ENCODE peak calls at places on chromosome 21, in six cellular contexts. B is SK-N-SH, G is K562, W is HepG2, U is H1, L is GM12878. J is an unnamed sample.
A peak's percentile ranks its signal among the peaks of the same experiment; 100 is the strongest.

GRCh38 chr21:19993186-19993711 is 1005.0 kb upstream of the NCAM2 start:
- DNase-seq in B (no peak), G (no peak), W (no peak), U (no peak), L (no peak), J (no peak)

GRCh38 chr21:39852021-39852721 is 15.1 kb upstream of the PCP4 start:
- DNase-seq in B (no peak), G (no peak), W (no peak), U (no peak), L (no peak), J (no peak)

GRCh38 chr21:17793271-17793670 is 25.9 kb downstream of the C21orf91 start:
- DNase-seq in B (no peak), G (no peak), W (no peak), U (no peak), L (no peak), J (no peak)

GRCh38 chr21:26836546-26836945 is 8.7 kb downstream of the ADAMTS1 start:
- DNase-seq in B (no peak), G (no peak), W (no peak), U (no peak), L (no peak), J (no peak)

GRCh38 chr21:31446206-31446900 is 102.3 kb upstream of the TIAM1 start:
- DNase-seq in B (no peak), G (no peak), W (no peak), U (no peak), L (no peak), J (no peak)

GRCh38 chr21:22468893-22469292 is 1470.7 kb downstream of the NCAM2 start:
- DNase-seq in B (no peak), G (no peak), W (no peak), U (no peak), L (no peak), J (no peak)

GRCh38 chr21:25837545-25838263 is 102.9 kb downstream of the GABPA start:
- DNase-seq in B (no peak), G (no peak), W (no peak), U (no peak), L (no peak), J (no peak)

GRCh38 chr21:17476006-17476405 is 36.8 kb upstream of the CXADR start:
- DNase-seq in B (no peak), G (no peak), W (peak; percentile 63), U (no peak), L (no peak), J (no peak)

GRCh38 chr21:17451364-17451869 is 61.4 kb upstream of the CXADR start:
- DNase-seq in B (no peak), G (no peak), W (peak; percentile 28), U (no peak), L (no peak), J (peak; percentile 1)

GRCh38 chr21:30268608-30269197 is 14.0 kb downstream of the KRTAP24-1 start:
- DNase-seq in B (peak; percentile 5), G (peak; percentile 26), W (no peak), U (peak; percentile 48), L (no peak), J (no peak)

GRCh38 chr21:18369115-18369514 is 34.5 kb downstream of the TMPRSS15 start:
- DNase-seq in B (peak; percentile 15), G (no peak), W (peak; percentile 2), U (no peak), L (no peak), J (no peak)

GRCh38 chr21:18478513-18478912 is 74.9 kb upstream of the TMPRSS15 start:
- DNase-seq in B (no peak), G (no peak), W (no peak), U (no peak), L (no peak), J (no peak)

GRCh38 chr21:26719750-26720149 is 125.5 kb downstream of the ADAMTS1 start:
- DNase-seq in B (no peak), G (no peak), W (no peak), U (no peak), L (no peak), J (no peak)

GRCh38 chr21:40143822-40144525 is 276.7 kb downstream of the PCP4 start:
- DNase-seq in B (peak; percentile 69), G (peak; percentile 56), W (peak; percentile 10), U (peak; percentile 84), L (no peak), J (peak; percentile 1)

GRCh38 chr21:34704119-34704518 is 35.3 kb downstream of the CLIC6 start:
- DNase-seq in B (peak; percentile 76), G (no peak), W (no peak), U (no peak), L (no peak), J (no peak)

GRCh38 chr21:34703566-34703965 is 34.8 kb downstream of the CLIC6 start:
- DNase-seq in B (peak; percentile 30), G (no peak), W (no peak), U (no peak), L (no peak), J (no peak)

GRCh38 chr21:34700605-34701004 is 31.8 kb downstream of the CLIC6 start:
- DNase-seq in B (no peak), G (no peak), W (no peak), U (no peak), L (no peak), J (no peak)

GRCh38 chr21:34702341-34702807 is 33.6 kb downstream of the CLIC6 start:
- DNase-seq in B (no peak), G (no peak), W (no peak), U (no peak), L (no peak), J (no peak)

GRCh38 chr21:34701726-34702125 is 32.9 kb downstream of the CLIC6 start:
- DNase-seq in B (no peak), G (no peak), W (no peak), U (no peak), L (no peak), J (no peak)
- TF ChIP-seq GABPA in B (no peak), G (no peak), W (no peak), U (no peak), L (no peak), J (no peak)

DNA sequence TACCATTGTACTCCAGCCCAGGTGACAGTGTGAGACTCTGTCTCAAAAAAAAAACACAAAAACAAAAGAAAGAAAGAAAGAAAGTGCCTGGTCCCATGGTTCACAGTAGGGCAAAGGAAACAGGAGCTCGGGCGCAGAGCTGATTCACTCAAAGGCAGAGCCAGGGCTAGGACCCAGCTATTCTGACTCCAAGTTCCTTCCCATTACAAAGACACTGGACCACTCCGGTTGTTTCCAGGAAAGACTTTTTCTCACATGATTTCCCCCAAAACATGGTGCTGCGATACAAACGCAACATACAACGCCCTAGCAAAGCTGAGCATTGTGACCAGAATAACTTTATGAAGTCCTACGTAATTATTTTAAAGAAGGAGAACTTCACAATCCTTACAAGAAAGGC is 10.7 kb downstream of the ABCG1 start:
- DNase-seq in B (no peak), G (no peak), W (no peak), U (no peak), L (no peak), J (no peak)
- TF ChIP-seq POLR2AphosphoS5 in B (no peak), G (no peak), W (no peak), U (no peak), L (no peak), J (no peak)

DNA sequence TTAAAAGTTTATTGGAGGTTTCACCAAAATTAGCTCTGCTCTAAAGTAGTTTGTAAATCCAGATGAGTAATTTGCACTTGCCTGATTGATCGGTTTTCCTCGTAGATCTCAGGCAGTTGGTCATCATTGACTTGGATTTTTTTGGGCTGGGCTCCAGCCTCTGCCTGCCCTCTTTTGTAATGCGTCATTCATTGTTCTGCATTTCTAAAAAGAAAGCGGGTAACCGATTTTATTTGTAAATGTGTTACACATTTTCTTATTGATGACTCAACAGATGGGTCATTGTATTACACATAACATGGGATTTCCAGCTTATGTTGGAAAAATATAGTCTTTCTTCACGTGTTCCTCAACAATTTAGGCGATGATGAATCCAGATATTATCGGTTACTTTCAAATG is 5.5 kb downstream of the ETS2 start:
- DNase-seq in B (no peak), G (no peak), W (no peak), U (no peak), L (no peak), J (no peak)
- TF ChIP-seq GABPA in B (no peak), G (no peak), W (no peak), U (no peak), L (no peak), J (no peak)

GRCh38 chr21:46656820-46657219 is 21.3 kb downstream of the PRMT2 start:
- DNase-seq in B (no peak), G (no peak), W (no peak), U (no peak), L (no peak), J (no peak)
- TF ChIP-seq POLR2AphosphoS5 in B (no peak), G (no peak), W (no peak), U (no peak), L (no peak), J (no peak)

DNA sequence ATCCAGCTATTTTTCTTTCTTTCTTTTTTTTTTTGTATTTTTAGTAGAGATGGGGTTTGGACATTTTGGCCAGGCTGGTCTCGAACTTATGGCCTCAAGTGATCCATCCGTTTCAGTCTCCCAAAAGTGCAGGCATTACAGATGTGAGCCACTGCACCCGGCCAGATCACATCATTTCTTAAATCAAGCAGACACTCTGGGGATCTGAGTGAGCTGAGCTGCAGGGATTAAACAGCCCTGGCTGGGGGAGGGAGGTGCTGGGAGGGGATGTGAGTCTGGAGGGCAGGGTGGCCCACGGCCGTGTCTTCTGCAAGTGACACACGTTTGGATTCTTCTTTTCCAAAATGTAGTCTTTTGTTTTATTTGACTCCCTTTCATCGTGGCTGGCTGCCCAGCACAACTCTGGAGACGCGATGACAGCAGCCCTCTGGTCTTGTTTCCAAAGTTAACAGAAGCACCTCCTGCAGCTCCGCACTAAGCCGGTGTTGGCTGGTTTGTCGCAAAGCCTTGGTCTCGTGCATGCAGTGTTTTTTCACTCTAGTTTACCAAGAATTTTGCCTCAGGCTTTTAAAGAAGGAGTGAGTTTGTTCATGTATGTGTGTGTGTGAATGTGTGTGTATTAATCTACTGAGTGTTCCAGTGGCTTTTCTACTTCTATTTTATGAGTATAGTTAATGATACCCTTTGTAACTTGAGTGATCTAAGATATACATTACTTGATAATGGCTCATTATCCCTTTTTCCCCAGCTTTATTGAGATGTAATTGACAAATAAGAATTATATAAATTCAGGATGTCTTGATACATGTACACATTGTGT is 2.8 kb upstream of the KRTAP10-5 start:
- DNase-seq in B (no peak), G (no peak), W (no peak), U (no peak), L (no peak), J (no peak)
- TF ChIP-seq GABPA in B (no peak), G (no peak), W (no peak), U (no peak), L (no peak), J (no peak)

J was measured in HL-60.